ENCODE peak calls at places on chromosomes 1 and 21, in eight cellular contexts. B, E, I, Y, T, W, N and A are unnamed samples.

GRCh38 chr1:51605961-51606723 is 10.8 kb upstream of the OSBPL9 start:
- DNase-seq in B (no peak), E (no peak), I (no peak), Y (no peak), T (no peak), W (no peak), N (no peak), A (no peak)

GRCh38 chr1:238999944-239000343 is 386.4 kb upstream of the CHRM3 start:
- DNase-seq in B (no peak), E (no peak), I (no peak), Y (no peak), T (no peak), W (no peak), N (no peak), A (no peak)

GRCh38 chr1:177659259-177659658 is 310.6 kb downstream of the SEC16B start:
- DNase-seq in B (no peak), E (no peak), I (no peak), Y (no peak), T (no peak), W (no peak), N (no peak), A (no peak)

GRCh38 chr1:11653616-11654570 is at the start of gene FBXO2:
- DNase-seq in B (peak), E (peak), I (no peak), Y (no peak), T (peak), W (peak), N (no peak), A (no peak)

GRCh38 chr1:228062085-228062791 is 20.3 kb upstream of the ARF1 start:
- DNase-seq in B (no peak), E (no peak), I (no peak), Y (no peak), T (no peak), W (no peak), N (no peak), A (no peak)

GRCh38 chr1:21472861-21473260 is 32.9 kb downstream of the NBPF3 start:
- DNase-seq in B (no peak), E (no peak), I (no peak), Y (no peak), T (no peak), W (no peak), N (no peak), A (no peak)

GRCh38 chr1:111191496-111191895 is 8.9 kb downstream of the DENND2D start:
- DNase-seq in B (no peak), E (peak), I (no peak), Y (peak), T (no peak), W (no peak), N (no peak), A (no peak)

GRCh38 chr1:38005195-38006007 is at the start of gene FHL3:
- DNase-seq in B (peak), E (peak), I (peak), Y (peak), T (peak), W (no peak), N (no peak), A (peak)

GRCh38 chr1:156423422-156424352 is 54.7 kb downstream of the RHBG start:
- DNase-seq in B (no peak), E (no peak), I (no peak), Y (no peak), T (peak), W (no peak), N (no peak), A (no peak)

GRCh38 chr1:76013209-76013581 is 61.4 kb upstream of the ST6GALNAC3 start:
- DNase-seq in B (no peak), E (no peak), I (no peak), Y (no peak), T (no peak), W (no peak), N (no peak), A (no peak)

GRCh38 chr1:110480356-110481096 is 29.6 kb downstream of the PROK1 start:
- DNase-seq in B (no peak), E (no peak), I (no peak), Y (no peak), T (peak), W (no peak), N (no peak), A (no peak)

GRCh38 chr1:112702067-112702395 is 4.9 kb downstream of the RHOC start:
- DNase-seq in B (no peak), E (no peak), I (no peak), Y (no peak), T (no peak), W (no peak), N (no peak), A (no peak)

GRCh38 chr1:228291906-228292608 is 84.2 kb downstream of the OBSCN start:
- DNase-seq in B (no peak), E (no peak), I (no peak), Y (no peak), T (no peak), W (no peak), N (no peak), A (no peak)

GRCh38 chr1:11535761-11536572 is 57.0 kb downstream of the DISP3 start:
- DNase-seq in B (no peak), E (no peak), I (no peak), Y (no peak), T (no peak), W (no peak), N (peak), A (peak)

GRCh38 chr1:1402081-1402900 is 3.2 kb upstream of the CCNL2 start:
- DNase-seq in B (peak), E (peak), I (peak), Y (peak), T (peak), W (peak), N (peak), A (peak)

GRCh38 chr1:31857863-31858262 is 42.0 kb upstream of the SPOCD1 start:
- DNase-seq in B (no peak), E (no peak), I (no peak), Y (no peak), T (no peak), W (no peak), N (no peak), A (no peak)

GRCh38 chr1:53543130-53543770 is 84.1 kb downstream of the DMRTB1 start:
- DNase-seq in B (no peak), E (peak), I (no peak), Y (no peak), T (no peak), W (no peak), N (no peak), A (no peak)

GRCh38 chr1:187549540-187549939 is 720.8 kb downstream of the PLA2G4A start:
- DNase-seq in B (no peak), E (no peak), I (no peak), Y (no peak), T (no peak), W (no peak), N (no peak), A (no peak)

GRCh38 chr1:87915771-87916170 is 587.1 kb downstream of the LMO4 start:
- DNase-seq in B (no peak), E (no peak), I (no peak), Y (peak), T (no peak), W (no peak), N (no peak), A (no peak)

GRCh38 chr1:212630159-212630900 is 21.8 kb downstream of the ATF3 start:
- DNase-seq in B (peak), E (peak), I (peak), Y (peak), T (peak), W (peak), N (peak), A (peak)

GRCh38 chr1:62034790-62035189 is 159.9 kb upstream of the L1TD1 start:
- DNase-seq in B (no peak), E (no peak), I (no peak), Y (no peak), T (no peak), W (no peak), N (no peak), A (no peak)

GRCh38 chr1:111471012-111471411 is 2.8 kb upstream of the C1orf162 start:
- DNase-seq in B (no peak), E (no peak), I (no peak), Y (no peak), T (no peak), W (no peak), N (no peak), A (no peak)

GRCh38 chr1:70353641-70354331 is 736 bp downstream of the ANKRD13C start:
- DNase-seq in B (peak), E (peak), I (peak), Y (peak), T (peak), W (no peak), N (peak), A (peak)

GRCh38 chr1:235442788-235443429 is 61.3 kb downstream of the B3GALNT2 start:
- DNase-seq in B (peak), E (peak), I (peak), Y (peak), T (no peak), W (peak), N (peak), A (no peak)

GRCh38 chr1:109499081-109499480 is 5.2 kb downstream of the CYB561D1 start:
- DNase-seq in B (no peak), E (no peak), I (no peak), Y (no peak), T (no peak), W (no peak), N (no peak), A (no peak)

GRCh38 chr1:180571060-180571831 is 12.5 kb downstream of the OVAAL start:
- DNase-seq in B (no peak), E (peak), I (no peak), Y (no peak), T (no peak), W (no peak), N (no peak), A (no peak)

GRCh38 chr1:6923955-6924890 is 139.0 kb downstream of the CAMTA1 start:
- DNase-seq in B (no peak), E (no peak), I (no peak), Y (no peak), T (no peak), W (no peak), N (no peak), A (no peak)

GRCh38 chr1:1210726-1211540 is 3.0 kb downstream of the TNFRSF4 start:
- DNase-seq in B (no peak), E (no peak), I (no peak), Y (no peak), T (no peak), W (no peak), N (no peak), A (no peak)

GRCh38 chr1:85201340-85202091 is 700 bp upstream of the SYDE2 start:
- DNase-seq in B (peak), E (peak), I (peak), Y (peak), T (peak), W (no peak), N (peak), A (peak)

GRCh38 chr1:41765109-41765655 is 153.5 kb downstream of the HIVEP3 start:
- DNase-seq in B (no peak), E (no peak), I (no peak), Y (no peak), T (no peak), W (no peak), N (no peak), A (no peak)

GRCh38 chr21:31110430-31110829 is 72.2 kb upstream of the KRTAP19-8 start:
- DNase-seq in B (no peak), E (no peak), I (no peak), Y (no peak), T (no peak), W (no peak), N (no peak), A (no peak)

GRCh38 chr1:22208265-22208972 is 65.5 kb upstream of the WNT4 start:
- DNase-seq in B (no peak), E (no peak), I (no peak), Y (no peak), T (peak), W (no peak), N (no peak), A (no peak)

GRCh38 chr21:42763578-42764442 is 110.4 kb downstream of the PDE9A start:
- DNase-seq in B (peak), E (no peak), I (no peak), Y (no peak), T (no peak), W (no peak), N (no peak), A (no peak)

GRCh38 chr1:19596065-19596718 is 47.9 kb upstream of the NBL1 start:
- DNase-seq in B (no peak), E (no peak), I (no peak), Y (no peak), T (no peak), W (no peak), N (peak), A (no peak)

GRCh38 chr1:27356628-27357280 is 10.0 kb downstream of the MAP3K6 start:
- DNase-seq in B (no peak), E (no peak), I (no peak), Y (no peak), T (peak), W (no peak), N (no peak), A (no peak)

GRCh38 chr1:151840421-151840820 is 801 bp upstream of the C2CD4D start:
- DNase-seq in B (no peak), E (no peak), I (no peak), Y (no peak), T (no peak), W (no peak), N (no peak), A (no peak)

GRCh38 chr1:245605480-245606156 is 450.8 kb downstream of the KIF26B start:
- DNase-seq in B (no peak), E (peak), I (no peak), Y (peak), T (no peak), W (no peak), N (no peak), A (no peak)

GRCh38 chr1:234696986-234697385 is 87.0 kb upstream of the IRF2BP2 start:
- DNase-seq in B (no peak), E (no peak), I (no peak), Y (peak), T (peak), W (no peak), N (no peak), A (no peak)

GRCh38 chr21:34952701-34953100 is 96.4 kb downstream of the RUNX1 start:
- DNase-seq in B (no peak), E (no peak), I (no peak), Y (no peak), T (no peak), W (no peak), N (no peak), A (no peak)

GRCh38 chr1:27137544-27138075 is 17.3 kb downstream of the SLC9A1 start:
- DNase-seq in B (no peak), E (peak), I (no peak), Y (no peak), T (no peak), W (no peak), N (no peak), A (peak)

GRCh38 chr1:175217674-175218073 is 25.1 kb upstream of the KIAA0040 start:
- DNase-seq in B (no peak), E (no peak), I (no peak), Y (no peak), T (no peak), W (no peak), N (no peak), A (no peak)
- H3K4me2 ChIP-seq in B (no peak), E (no peak), I (no peak), Y (no peak), T (no peak), W (no peak), N (no peak), A (no peak)

DNA sequence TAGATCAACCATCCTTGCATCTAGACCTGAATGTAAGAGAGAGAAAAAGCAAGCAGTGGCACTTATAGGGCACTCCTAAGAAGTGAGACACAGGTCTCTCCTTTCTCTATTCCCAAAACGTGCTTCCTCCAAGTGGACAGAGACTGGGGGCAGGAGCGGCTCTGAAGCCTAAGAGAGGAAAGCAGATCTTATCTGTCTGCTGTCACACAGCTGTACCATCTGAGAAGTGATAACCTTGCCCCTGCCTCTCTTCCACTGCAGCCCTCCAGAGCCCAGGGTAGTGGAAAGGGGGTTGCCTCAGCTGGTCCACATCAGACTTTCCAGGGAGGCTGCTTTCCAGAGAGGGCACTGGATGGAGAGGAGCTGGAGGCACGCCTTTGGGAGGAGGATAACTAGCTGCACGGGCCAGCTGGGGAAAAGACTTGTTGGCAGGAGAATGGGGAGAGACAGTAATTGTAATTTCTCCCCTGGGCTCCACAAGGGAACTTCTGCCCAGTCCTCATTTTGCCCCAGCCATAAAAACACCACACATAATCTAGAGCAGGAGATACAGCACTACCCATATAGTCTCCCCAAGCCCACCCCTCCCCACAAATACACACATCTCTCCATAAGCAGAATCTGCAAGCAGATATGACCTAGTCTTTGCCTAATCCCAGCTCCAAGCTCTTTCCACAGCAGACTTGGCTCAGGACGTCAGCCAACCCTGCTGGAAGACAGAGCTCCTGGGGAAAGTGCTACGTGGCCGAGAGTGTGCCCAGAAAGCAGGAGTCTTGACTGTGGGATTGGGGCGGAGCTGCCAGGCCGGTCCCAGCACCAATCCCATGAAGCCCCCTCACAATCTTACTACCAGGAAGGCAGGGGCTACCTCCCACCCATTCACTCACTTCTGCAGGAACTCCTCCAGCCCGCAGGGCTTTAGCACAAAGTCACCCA is 31.2 kb downstream of the PIK3C2B start:
- DNase-seq in B (no peak), E (no peak), I (peak), Y (no peak), T (no peak), W (no peak), N (no peak), A (no peak)
- H3K4me2 ChIP-seq in B (no peak), E (no peak), I (peak), Y (no peak), T (no peak), W (no peak), N (no peak), A (no peak)

DNA sequence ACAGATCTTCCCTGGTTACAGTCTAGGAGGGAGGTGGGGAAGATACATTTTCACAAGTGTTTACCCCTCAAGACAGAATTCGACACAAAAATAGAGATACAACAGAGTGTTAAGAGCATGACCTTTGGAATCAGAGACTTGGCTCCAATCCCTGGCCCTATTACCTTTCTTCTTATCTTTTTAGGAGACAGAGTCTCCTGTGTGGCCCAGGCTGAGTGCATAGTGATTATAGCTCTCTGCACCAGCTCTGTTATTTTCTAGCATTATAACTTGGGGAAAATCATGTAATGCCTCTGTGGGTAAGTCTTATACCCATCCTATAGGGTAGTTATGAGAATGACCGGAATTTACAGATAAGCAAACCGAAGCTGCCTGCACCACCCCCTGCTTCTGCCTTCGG is 9.8 kb downstream of the NIPAL3 start:
- DNase-seq in B (no peak), E (no peak), I (no peak), Y (no peak), T (no peak), W (no peak), N (no peak), A (no peak)
- H3K4me2 ChIP-seq in B (no peak), E (no peak), I (no peak), Y (no peak), T (no peak), W (no peak), N (no peak), A (no peak)

GRCh38 chr1:17992800-17993199 is 114.8 kb upstream of the IGSF21 start:
- DNase-seq in B (no peak), E (no peak), I (no peak), Y (no peak), T (no peak), W (no peak), N (no peak), A (no peak)
- H3K4me2 ChIP-seq in B (no peak), E (no peak), I (no peak), Y (no peak), T (no peak), W (no peak), N (no peak), A (no peak)

DNA sequence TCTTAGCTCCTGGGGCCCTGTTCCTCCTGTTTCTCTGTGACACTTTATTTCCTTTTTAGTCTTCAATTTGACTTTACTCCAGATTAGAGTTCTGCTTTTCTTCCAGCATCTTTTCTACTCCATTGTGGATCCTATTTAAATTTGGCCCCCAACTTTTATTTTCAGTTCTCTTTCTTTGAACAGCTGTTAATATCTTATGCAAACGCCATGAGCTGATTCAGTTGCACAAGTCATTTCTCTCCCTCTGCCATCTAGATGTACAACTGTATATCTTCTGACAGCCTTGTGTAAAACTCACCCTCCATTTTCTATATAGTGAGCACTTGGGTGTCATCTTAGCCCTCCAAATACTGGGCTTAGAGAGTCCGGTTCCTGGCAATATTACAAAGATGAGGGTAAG is 42.2 kb downstream of the SPATA17 start:
- DNase-seq in B (no peak), E (no peak), I (no peak), Y (no peak), T (no peak), W (no peak), N (no peak), A (no peak)
- H3K4me2 ChIP-seq in B (no peak), E (no peak), I (no peak), Y (no peak), T (no peak), W (no peak), N (no peak), A (no peak)

GRCh38 chr1:154463512-154463990 is 38.5 kb upstream of the TDRD10 start:
- DNase-seq in B (no peak), E (no peak), I (peak), Y (no peak), T (no peak), W (no peak), N (no peak), A (no peak)
- H3K4me2 ChIP-seq in B (no peak), E (no peak), I (no peak), Y (no peak), T (no peak), W (peak), N (no peak), A (no peak)

DNA sequence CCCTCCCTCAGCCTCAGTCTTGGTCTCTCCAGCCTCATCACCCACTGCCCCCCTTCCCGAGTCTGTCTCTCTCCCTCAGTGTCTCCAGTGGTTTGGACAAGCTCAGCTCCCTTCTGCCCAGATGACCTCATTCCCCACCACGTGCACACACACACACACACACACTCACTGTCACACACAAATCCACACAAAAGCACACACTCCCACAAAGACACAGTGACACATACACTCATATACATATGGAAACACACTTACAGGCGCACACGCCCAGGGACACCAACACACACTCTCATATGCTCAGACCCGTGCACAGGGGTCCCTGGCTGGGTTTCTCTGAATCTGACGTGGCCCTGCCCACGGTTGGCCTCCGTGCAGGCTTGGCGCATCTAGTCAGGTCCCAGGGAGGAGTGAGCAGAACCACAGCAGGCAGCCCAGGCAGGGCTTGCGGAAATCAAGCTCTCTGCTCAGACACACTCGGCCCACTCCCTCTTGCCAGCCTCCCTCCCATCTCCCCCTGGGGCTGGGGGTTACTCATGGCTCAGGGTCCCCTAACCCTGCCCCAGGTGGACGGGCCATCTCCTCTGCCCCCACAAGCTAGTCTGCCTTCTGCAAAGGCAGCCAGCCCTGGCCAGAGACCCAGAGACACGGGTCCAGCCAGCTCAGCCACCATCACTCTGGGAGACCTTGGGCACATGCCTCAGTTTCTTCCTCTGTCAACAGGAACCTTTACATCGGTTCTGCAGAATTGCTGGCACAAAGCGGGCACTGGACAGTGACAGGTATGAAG is 38.5 kb upstream of the FAM131C start:
- DNase-seq in B (no peak), E (peak), I (no peak), Y (peak), T (no peak), W (no peak), N (no peak), A (no peak)
- H3K4me2 ChIP-seq in B (no peak), E (no peak), I (no peak), Y (no peak), T (no peak), W (no peak), N (no peak), A (peak)